ENCODE peak calls at places on chromosomes 1 and 21, in seven cellular contexts. E is NCI-H1436, K is LNCaP clone FGC, M is NCI-H1694 treated with DMSO at 0.1 percent for 48 hours, G is kidney glomerular epithelial cell, C is GM13977, U is vagina. T is an unnamed sample.

GRCh38 chr1:234562336-234562735 is 47.6 kb downstream of the IRF2BP2 start:
- DNase-seq in U (peak), M (no peak), K (no peak), E (no peak), G (no peak), C (no peak), T (no peak)

GRCh38 chr1:201222125-201222524 is 31.5 kb downstream of the IGFN1 start:
- DNase-seq in G (no peak), K (no peak), E (no peak), U (no peak), C (no peak), M (no peak), T (no peak)

GRCh38 chr1:163922743-163923186 is 601.0 kb downstream of the NUF2 start:
- DNase-seq in U (no peak), K (no peak), M (no peak), C (peak), G (no peak), E (no peak), T (no peak)

GRCh38 chr1:170670751-170671628 is 7.1 kb downstream of the PRRX1 start:
- DNase-seq in G (no peak), K (no peak), U (no peak), C (no peak), E (no peak), M (no peak), T (no peak)

GRCh38 chr1:23452011-23452411 is 27.5 kb upstream of the TCEA3 start:
- DNase-seq in U (no peak), E (peak), K (peak), G (no peak), M (no peak), C (no peak), T (peak)

GRCh38 chr1:152444045-152444444 is 30.0 kb upstream of the CRNN start:
- DNase-seq in G (peak), U (no peak), E (no peak), C (no peak), M (no peak), K (no peak), T (no peak)

GRCh38 chr1:28778021-28778420 is 33.9 kb upstream of the OPRD1 start:
- DNase-seq in C (no peak), K (no peak), G (no peak), M (no peak), E (no peak), U (no peak), T (no peak)

GRCh38 chr1:15360681-15361080 is 49.0 kb upstream of the EFHD2 start:
- DNase-seq in C (no peak), K (no peak), U (no peak), E (no peak), G (no peak), M (no peak), T (no peak)

GRCh38 chr21:38295997-38296764 is 39.4 kb downstream of the KCNJ15 start:
- DNase-seq in U (no peak), E (no peak), G (no peak), K (no peak), M (no peak), C (no peak), T (no peak)

GRCh38 chr1:75484789-75485188 is 126.1 kb downstream of the SLC44A5 start:
- DNase-seq in M (no peak), C (no peak), G (no peak), E (no peak), U (no peak), K (no peak), T (no peak)

GRCh38 chr21:35048706-35049617 is at the start of gene RUNX1:
- DNase-seq in U (peak), E (no peak), C (peak), K (no peak), M (no peak), G (peak), T (peak)

GRCh38 chr1:157197906-157198435 is 59.8 kb upstream of the ETV3 start:
- DNase-seq in C (no peak), U (no peak), G (no peak), M (no peak), K (peak), E (no peak), T (no peak)